ENCODE peak calls at places on chromosomes 13 and 19, in nine cellular contexts. C, F, P, V, Q, W, N, J and Z are unnamed samples.

GRCh38 chr13:99087954-99088491 is 110.2 kb upstream of the DOCK9 start:
- DNase-seq in C (no peak), F (no peak), P (no peak), V (no peak), Q (peak; percentile 28), W (no peak), N (peak; percentile 40), J (no peak), Z (no peak)

GRCh38 chr13:111846396-111847174 is 220.4 kb upstream of the SOX1 start:
- DNase-seq in C (no peak), F (no peak), P (no peak), V (peak; percentile 4), Q (no peak), W (no peak), N (no peak), J (no peak), Z (no peak)

GRCh38 chr19:5143471-5144411 is 174.8 kb downstream of the KDM4B start:
- DNase-seq in C (no peak), F (no peak), P (no peak), V (no peak), Q (no peak), W (no peak), N (no peak), J (no peak), Z (no peak)

GRCh38 chr13:30880756-30881155 is 25.3 kb upstream of the MEDAG start:
- DNase-seq in C (peak; percentile 57), F (peak; percentile 96), P (no peak), V (no peak), Q (peak; percentile 74), W (no peak), N (peak; percentile 57), J (peak; percentile 70), Z (peak; percentile 95)

GRCh38 chr19:4375164-4375619 is 25.2 kb downstream of the SH3GL1 start:
- DNase-seq in C (no peak), F (no peak), P (peak; percentile 78), V (peak; percentile 99), Q (peak; percentile 95), W (no peak), N (peak; percentile 85), J (peak; percentile 61), Z (no peak)

GRCh38 chr13:101838305-101838835 is 385.9 kb downstream of the ITGBL1 start:
- DNase-seq in C (no peak), F (peak; percentile 13), P (no peak), V (no peak), Q (peak; percentile 66), W (no peak), N (no peak), J (no peak), Z (peak; percentile 3)

GRCh38 chr13:27917121-27917947 is 2.5 kb upstream of the PDX1 start:
- DNase-seq in C (no peak), F (no peak), P (no peak), V (no peak), Q (no peak), W (peak; percentile 41), N (no peak), J (no peak), Z (no peak)

GRCh38 chr19:18282788-18283141 is 1.3 kb upstream of the JUND start:
- DNase-seq in C (no peak), F (no peak), P (no peak), V (no peak), Q (no peak), W (no peak), N (peak; percentile 74), J (no peak), Z (no peak)

GRCh38 chr13:20074956-20075355 is 85.9 kb downstream of the GJA3 start:
- DNase-seq in C (no peak), F (no peak), P (no peak), V (no peak), Q (no peak), W (no peak), N (no peak), J (no peak), Z (no peak)

GRCh38 chr13:111908981-111909380 is 158.0 kb upstream of the SOX1 start:
- DNase-seq in C (no peak), F (no peak), P (no peak), V (no peak), Q (no peak), W (no peak), N (no peak), J (no peak), Z (no peak)

GRCh38 chr19:38956264-38956663 is 19.3 kb downstream of the FBXO17 start:
- DNase-seq in C (no peak), F (no peak), P (no peak), V (no peak), Q (no peak), W (no peak), N (no peak), J (no peak), Z (no peak)

GRCh38 chr13:110653851-110654250 is 38.5 kb downstream of the NAXD start:
- DNase-seq in C (no peak), F (no peak), P (no peak), V (no peak), Q (no peak), W (no peak), N (no peak), J (no peak), Z (no peak)

GRCh38 chr19:46033401-46033800 is 7.4 kb downstream of the IGFL4 start:
- DNase-seq in C (no peak), F (no peak), P (no peak), V (no peak), Q (no peak), W (no peak), N (no peak), J (no peak), Z (no peak)
- H2AFZ ChIP-seq in C (no peak overlapping the region), F (no peak overlapping the region), P (no peak overlapping the region), V (no peak overlapping the region), Q (no peak overlapping the region), W (no peak overlapping the region), N (no peak overlapping the region), J (no peak overlapping the region), Z (no peak overlapping the region)

DNA sequence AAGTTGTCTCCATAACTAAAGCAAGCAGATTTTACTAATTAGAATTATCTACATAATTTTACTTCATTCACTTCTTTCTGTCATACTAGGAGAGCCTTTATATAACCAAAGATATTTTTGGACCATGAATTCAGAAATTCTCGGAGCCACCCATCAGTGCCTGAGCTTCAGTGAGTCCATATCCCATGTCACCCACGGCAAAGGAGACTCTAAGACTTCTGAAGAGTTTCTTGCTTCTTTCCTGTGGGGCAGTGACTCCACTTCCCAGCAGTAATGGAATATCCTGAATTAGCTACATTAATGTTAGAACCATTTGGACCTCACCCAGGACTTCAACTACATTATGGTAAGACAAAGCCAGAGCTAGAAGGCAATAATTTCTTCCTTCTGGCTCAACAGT is 8.2 kb downstream of the STARD13 start:
- DNase-seq in C (no peak), F (no peak), P (no peak), V (no peak), Q (no peak), W (no peak), N (no peak), J (no peak), Z (no peak)
- H3K4me2 ChIP-seq in C (no peak overlapping the region), F (no peak overlapping the region), P (no peak overlapping the region), V (no peak overlapping the region), Q (no peak overlapping the region), W (no peak overlapping the region), N (no peak overlapping the region), J (no peak overlapping the region), Z (peak overlapping the region; percentile 10)

DNA sequence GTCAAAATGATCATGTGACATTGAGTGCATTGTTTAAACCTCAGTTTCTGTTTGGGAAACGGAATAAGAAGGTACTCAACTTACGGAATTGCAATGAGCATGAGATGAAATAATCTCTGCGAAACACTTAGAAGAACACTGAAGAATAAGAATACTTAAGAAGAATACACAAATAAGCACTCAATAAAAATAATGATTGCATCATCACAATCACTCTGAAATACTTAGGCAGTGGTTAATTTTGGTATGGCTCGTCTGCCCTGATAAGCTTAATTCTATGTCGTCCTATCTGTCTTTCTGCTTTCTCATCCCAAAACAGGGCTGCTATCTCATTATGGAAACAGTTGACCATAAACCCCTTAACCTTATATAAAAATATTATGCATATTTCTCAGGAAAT is 823.6 kb downstream of the DIAPH3 start:
- DNase-seq in C (no peak), F (no peak), P (no peak), V (no peak), Q (no peak), W (no peak), N (no peak), J (no peak), Z (no peak)
- H3K4me1 ChIP-seq in C (peaks cover 19% of the 10 kb centered on the region), F (no peaks in the 10 kb centered on the region), P (no peaks in the 10 kb centered on the region), V (no peaks in the 10 kb centered on the region), Q (no peaks in the 10 kb centered on the region), W (peaks cover 2% of the 10 kb centered on the region), N (no peaks in the 10 kb centered on the region), J (no peaks in the 10 kb centered on the region), Z (no peaks in the 10 kb centered on the region)

DNA sequence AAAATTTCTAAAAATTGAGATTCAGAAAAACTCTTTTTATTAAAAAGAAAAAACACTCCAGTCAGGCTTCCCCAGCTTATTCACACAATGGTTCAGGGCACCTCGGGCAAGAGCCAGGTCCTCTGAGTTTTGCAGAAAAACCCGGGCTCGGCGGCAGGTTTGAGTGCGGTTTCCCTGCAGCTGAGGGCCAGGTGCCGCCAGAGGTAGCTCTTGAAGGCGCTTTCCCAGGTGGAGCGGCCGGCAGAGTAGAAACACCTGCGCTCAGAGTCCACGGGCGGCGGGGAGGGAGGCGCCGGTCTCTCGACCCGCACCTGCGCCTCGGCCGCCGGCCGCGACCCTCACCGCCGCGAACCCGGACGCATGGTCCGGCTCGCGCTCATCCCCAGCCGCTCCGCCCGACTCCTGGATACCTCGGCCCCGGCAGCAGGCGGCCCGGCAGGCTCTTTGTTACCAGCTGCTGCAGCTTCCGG is 444 bp downstream of the PROSER1 start:
- DNase-seq in C (no peak), F (no peak), P (no peak), V (peak; percentile 62), Q (no peak), W (no peak), N (no peak), J (no peak), Z (peak; percentile 57)
- H2AFZ ChIP-seq in C (peak overlapping the region; percentile 86), F (peak overlapping the region; percentile 98), P (peak overlapping the region; percentile 99), V (peak overlapping the region; percentile 74), Q (peak overlapping the region; percentile 100), W (peak overlapping the region; percentile 95), N (peak overlapping the region; percentile 56), J (peak overlapping the region; percentile 99), Z (peak overlapping the region; percentile 99)

DNA sequence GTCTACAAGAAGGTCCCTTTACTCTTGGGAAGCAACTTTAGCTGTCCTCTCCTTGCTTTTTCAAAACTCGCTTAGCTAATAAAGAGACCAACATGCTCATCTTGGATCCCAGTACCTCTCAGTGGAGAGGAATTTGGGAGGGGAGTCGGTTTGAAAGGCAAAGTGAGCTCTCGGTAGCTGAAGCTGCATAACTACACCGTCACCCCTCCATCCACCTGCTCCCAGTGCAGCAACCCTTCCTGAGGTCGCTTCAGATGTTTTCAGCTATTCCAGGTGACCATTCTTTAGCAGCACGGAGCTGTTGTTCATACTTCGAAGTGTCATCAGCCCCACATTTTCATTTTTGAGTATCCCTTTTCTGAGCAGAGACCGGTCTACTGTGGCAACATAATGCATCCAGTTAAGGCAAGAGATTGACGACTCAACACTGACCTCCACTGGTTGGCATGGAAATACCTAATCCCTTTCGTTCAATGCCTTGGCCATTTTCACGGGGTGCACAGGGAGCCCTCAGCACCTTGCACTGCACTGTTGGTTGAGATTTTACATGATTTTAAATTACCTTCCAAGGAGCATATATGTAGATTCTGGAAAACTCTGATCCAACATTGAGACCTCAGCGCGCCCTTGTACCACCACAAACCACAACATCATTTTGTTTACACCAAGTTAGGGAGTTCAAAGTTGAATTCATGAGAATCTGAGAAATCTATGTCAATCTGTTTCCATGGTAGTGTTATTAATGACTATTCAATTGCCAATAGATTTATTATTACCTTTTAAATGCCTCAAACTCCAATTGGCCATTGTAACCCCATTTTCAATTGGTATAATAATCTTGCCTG is 42.2 kb downstream of the DLEU7 start:
- DNase-seq in C (peak; percentile 75), F (peak; percentile 71), P (peak; percentile 20), V (peak; percentile 27), Q (peak; percentile 71), W (peak; percentile 76), N (peak; percentile 80), J (peak; percentile 58), Z (peak; percentile 82)
- H3K4me2 ChIP-seq in C (no peak overlapping the region), F (no peak overlapping the region), P (no peak overlapping the region), V (no peak overlapping the region), Q (no peak overlapping the region), W (peak overlapping the region; percentile 22), N (peak overlapping the region; percentile 28), J (no peak overlapping the region), Z (no peak overlapping the region)